ENCODE peak calls at places on chromosomes 7 and 10, in six cellular contexts. R is NCI-H226; A is NCI-H1105; B is activated gamma-delta T cell treated with anti-CD3 and anti-CD28 coated beads, Interleukin-2, amount 50 U/mL, for 16 hours; K is CD4-positive, alpha-beta memory T cell; L is activated naive CD4-positive, alpha-beta T cell treated with anti-CD3 and anti-CD28 coated beads, Interleukin-2, amount 50 U/mL, for 16 hours. E is an unnamed sample.

GRCh38 chr7:108973075-108973474 is 403.4 kb downstream of the DNAJB9 start:
- DNase-seq in L (no peak), B (no peak), A (peak; percentile 9), K (no peak), R (no peak), E (no peak)

GRCh38 chr10:71462642-71462935 is 65.9 kb downstream of the CDH23 start:
- DNase-seq in R (no peak), L (no peak), K (no peak), A (no peak), B (no peak), E (no peak)

GRCh38 chr7:52080493-52080892 is 763.9 kb upstream of the COBL start:
- DNase-seq in R (no peak), B (no peak), L (no peak), K (no peak), A (no peak), E (no peak)

GRCh38 chr7:44754802-44755697 is 6.4 kb downstream of the ZMIZ2 start:
- DNase-seq in R (no peak), K (no peak), A (no peak), B (no peak), L (no peak), E (no peak)

GRCh38 chr7:136677456-136678365 is 190.7 kb upstream of the CHRM2 start:
- DNase-seq in K (no peak), L (no peak), A (no peak), B (no peak), R (no peak), E (no peak)

GRCh38 chr10:22693860-22694259 is 20.5 kb downstream of the PIP4K2A start:
- DNase-seq in A (no peak), B (no peak), K (no peak), R (no peak), L (no peak), E (no peak)

GRCh38 chr7:33998487-33998886 is 93.1 kb downstream of the BMPER start:
- DNase-seq in A (no peak), B (no peak), L (no peak), R (no peak), K (no peak), E (no peak)

GRCh38 chr10:78754269-78755074 is 314.3 kb upstream of the ZMIZ1 start:
- DNase-seq in A (no peak), B (no peak), K (no peak), R (no peak), L (no peak), E (no peak)

GRCh38 chr10:48541144-48541795 is 63.6 kb downstream of the ARHGAP22 start:
- DNase-seq in R (peak; percentile 51), B (no peak), A (no peak), L (no peak), K (no peak), E (no peak)

GRCh38 chr7:77867208-77867915 is 68.8 kb downstream of the PHTF2 start:
- DNase-seq in A (no peak), R (peak; percentile 89), K (no peak), L (no peak), B (no peak), E (no peak)

GRCh38 chr7:83672157-83672556 is 23.2 kb upstream of the SEMA3E start:
- DNase-seq in B (no peak), L (no peak), K (no peak), A (no peak), R (no peak), E (no peak)

GRCh38 chr10:91077549-91078017 is 142.9 kb upstream of the PCGF5 start:
- DNase-seq in L (no peak), R (no peak), A (peak; percentile 67), B (no peak), K (no peak), E (no peak)

GRCh38 chr7:90172121-90172520 is 17.9 kb downstream of the STEAP1 start:
- DNase-seq in R (no peak), L (no peak), B (no peak), A (no peak), K (no peak), E (no peak)